ENCODE peak calls at places on chromosomes 7 and 10, in seven cellular contexts. One of them, this sample, is unnamed.

GRCh38 chr7:148863324-148863723 is 20.8 kb downstream of the EZH2 start:
- DNase-seq in HTR-8/SVneo: no peak
- DNase-seq in activated effector memory CD4-positive, alpha-beta T cell treated with Interleukin-2 at 50 U/mL for 16 hours: no peak
- DNase-seq in activated T-helper 1 cell treated with anti-CD3 and anti-CD28 coated beads, Interleukin-12 subunit alpha, Interleukin-12 subunit beta, Interleukin-2, Interleukin-4 antibody, amounts not matched to agents 30 ng/mL and 10 ng/mL and 1 ng/mL, durations not matched to agents 14 hours and 24 hours and 36 hours: no peak
- DNase-seq in iPS-NIHi11: no peak
- DNase-seq in PC-9: no peak
- DNase-seq in ovary: no peak
- DNase-seq in this sample: no peak

GRCh38 chr7:15891151-15891842 is 204.8 kb upstream of the MEOX2 start:
- DNase-seq in HTR-8/SVneo: peak
- DNase-seq in activated effector memory CD4-positive, alpha-beta T cell treated with Interleukin-2 at 50 U/mL for 16 hours: no peak
- DNase-seq in activated T-helper 1 cell treated with anti-CD3 and anti-CD28 coated beads, Interleukin-12 subunit alpha, Interleukin-12 subunit beta, Interleukin-2, Interleukin-4 antibody, amounts not matched to agents 30 ng/mL and 10 ng/mL and 1 ng/mL, durations not matched to agents 14 hours and 24 hours and 36 hours: no peak
- DNase-seq in iPS-NIHi11: peak
- DNase-seq in PC-9: no peak
- DNase-seq in ovary: no peak
- DNase-seq in this sample: no peak

GRCh38 chr7:10225265-10225664 is 748.4 kb upstream of the PHF14 start:
- DNase-seq in HTR-8/SVneo: no peak
- DNase-seq in activated effector memory CD4-positive, alpha-beta T cell treated with Interleukin-2 at 50 U/mL for 16 hours: no peak
- DNase-seq in activated T-helper 1 cell treated with anti-CD3 and anti-CD28 coated beads, Interleukin-12 subunit alpha, Interleukin-12 subunit beta, Interleukin-2, Interleukin-4 antibody, amounts not matched to agents 30 ng/mL and 10 ng/mL and 1 ng/mL, durations not matched to agents 14 hours and 24 hours and 36 hours: no peak
- DNase-seq in iPS-NIHi11: no peak
- DNase-seq in PC-9: no peak
- DNase-seq in ovary: no peak
- DNase-seq in this sample: no peak

GRCh38 chr7:36448781-36449379 is 59.2 kb downstream of the ANLN start:
- DNase-seq in HTR-8/SVneo: no peak
- DNase-seq in activated effector memory CD4-positive, alpha-beta T cell treated with Interleukin-2 at 50 U/mL for 16 hours: no peak
- DNase-seq in activated T-helper 1 cell treated with anti-CD3 and anti-CD28 coated beads, Interleukin-12 subunit alpha, Interleukin-12 subunit beta, Interleukin-2, Interleukin-4 antibody, amounts not matched to agents 30 ng/mL and 10 ng/mL and 1 ng/mL, durations not matched to agents 14 hours and 24 hours and 36 hours: no peak
- DNase-seq in iPS-NIHi11: no peak
- DNase-seq in PC-9: no peak
- DNase-seq in ovary: no peak
- DNase-seq in this sample: no peak

GRCh38 chr7:140155428-140155827 is 21.4 kb downstream of the KDM7A start:
- DNase-seq in HTR-8/SVneo: no peak
- DNase-seq in activated effector memory CD4-positive, alpha-beta T cell treated with Interleukin-2 at 50 U/mL for 16 hours: no peak
- DNase-seq in activated T-helper 1 cell treated with anti-CD3 and anti-CD28 coated beads, Interleukin-12 subunit alpha, Interleukin-12 subunit beta, Interleukin-2, Interleukin-4 antibody, amounts not matched to agents 30 ng/mL and 10 ng/mL and 1 ng/mL, durations not matched to agents 14 hours and 24 hours and 36 hours: no peak
- DNase-seq in iPS-NIHi11: no peak
- DNase-seq in PC-9: no peak
- DNase-seq in ovary: no peak
- DNase-seq in this sample: no peak

GRCh38 chr7:118288098-118288497 is 63.6 kb downstream of the ANKRD7 start:
- DNase-seq in HTR-8/SVneo: no peak
- DNase-seq in activated effector memory CD4-positive, alpha-beta T cell treated with Interleukin-2 at 50 U/mL for 16 hours: no peak
- DNase-seq in activated T-helper 1 cell treated with anti-CD3 and anti-CD28 coated beads, Interleukin-12 subunit alpha, Interleukin-12 subunit beta, Interleukin-2, Interleukin-4 antibody, amounts not matched to agents 30 ng/mL and 10 ng/mL and 1 ng/mL, durations not matched to agents 14 hours and 24 hours and 36 hours: peak
- DNase-seq in iPS-NIHi11: no peak
- DNase-seq in PC-9: no peak
- DNase-seq in ovary: no peak
- DNase-seq in this sample: no peak

GRCh38 chr10:131891929-131892816 is 8.6 kb upstream of the PPP2R2D start:
- DNase-seq in HTR-8/SVneo: no peak
- DNase-seq in activated effector memory CD4-positive, alpha-beta T cell treated with Interleukin-2 at 50 U/mL for 16 hours: no peak
- DNase-seq in activated T-helper 1 cell treated with anti-CD3 and anti-CD28 coated beads, Interleukin-12 subunit alpha, Interleukin-12 subunit beta, Interleukin-2, Interleukin-4 antibody, amounts not matched to agents 30 ng/mL and 10 ng/mL and 1 ng/mL, durations not matched to agents 14 hours and 24 hours and 36 hours: no peak
- DNase-seq in iPS-NIHi11: no peak
- DNase-seq in PC-9: no peak
- DNase-seq in ovary: peak
- DNase-seq in this sample: no peak

GRCh38 chr10:75475470-75476182 is 44.2 kb downstream of the LRMDA start:
- DNase-seq in HTR-8/SVneo: no peak
- DNase-seq in activated effector memory CD4-positive, alpha-beta T cell treated with Interleukin-2 at 50 U/mL for 16 hours: no peak
- DNase-seq in activated T-helper 1 cell treated with anti-CD3 and anti-CD28 coated beads, Interleukin-12 subunit alpha, Interleukin-12 subunit beta, Interleukin-2, Interleukin-4 antibody, amounts not matched to agents 30 ng/mL and 10 ng/mL and 1 ng/mL, durations not matched to agents 14 hours and 24 hours and 36 hours: no peak
- DNase-seq in iPS-NIHi11: no peak
- DNase-seq in PC-9: no peak
- DNase-seq in ovary: no peak
- DNase-seq in this sample: no peak

GRCh38 chr10:96275685-96276418 is 4.5 kb upstream of the BLNK start:
- DNase-seq in HTR-8/SVneo: no peak
- DNase-seq in activated effector memory CD4-positive, alpha-beta T cell treated with Interleukin-2 at 50 U/mL for 16 hours: no peak
- DNase-seq in activated T-helper 1 cell treated with anti-CD3 and anti-CD28 coated beads, Interleukin-12 subunit alpha, Interleukin-12 subunit beta, Interleukin-2, Interleukin-4 antibody, amounts not matched to agents 30 ng/mL and 10 ng/mL and 1 ng/mL, durations not matched to agents 14 hours and 24 hours and 36 hours: no peak
- DNase-seq in iPS-NIHi11: no peak
- DNase-seq in PC-9: no peak
- DNase-seq in ovary: no peak
- DNase-seq in this sample: no peak

GRCh38 chr10:95374597-95375209 is 83.9 kb upstream of the PDLIM1 start:
- DNase-seq in HTR-8/SVneo: peak
- DNase-seq in activated effector memory CD4-positive, alpha-beta T cell treated with Interleukin-2 at 50 U/mL for 16 hours: no peak
- DNase-seq in activated T-helper 1 cell treated with anti-CD3 and anti-CD28 coated beads, Interleukin-12 subunit alpha, Interleukin-12 subunit beta, Interleukin-2, Interleukin-4 antibody, amounts not matched to agents 30 ng/mL and 10 ng/mL and 1 ng/mL, durations not matched to agents 14 hours and 24 hours and 36 hours: peak
- DNase-seq in iPS-NIHi11: peak
- DNase-seq in PC-9: peak
- DNase-seq in ovary: peak
- DNase-seq in this sample: peak

GRCh38 chr10:77625379-77625778 is 12.2 kb downstream of the KCNMA1 start:
- DNase-seq in HTR-8/SVneo: no peak
- DNase-seq in activated effector memory CD4-positive, alpha-beta T cell treated with Interleukin-2 at 50 U/mL for 16 hours: no peak
- DNase-seq in activated T-helper 1 cell treated with anti-CD3 and anti-CD28 coated beads, Interleukin-12 subunit alpha, Interleukin-12 subunit beta, Interleukin-2, Interleukin-4 antibody, amounts not matched to agents 30 ng/mL and 10 ng/mL and 1 ng/mL, durations not matched to agents 14 hours and 24 hours and 36 hours: no peak
- DNase-seq in iPS-NIHi11: no peak
- DNase-seq in PC-9: no peak
- DNase-seq in ovary: no peak
- DNase-seq in this sample: no peak

GRCh38 chr10:103715430-103715829 is 139.9 kb downstream of the SH3PXD2A start:
- DNase-seq in HTR-8/SVneo: no peak
- DNase-seq in activated effector memory CD4-positive, alpha-beta T cell treated with Interleukin-2 at 50 U/mL for 16 hours: no peak
- DNase-seq in activated T-helper 1 cell treated with anti-CD3 and anti-CD28 coated beads, Interleukin-12 subunit alpha, Interleukin-12 subunit beta, Interleukin-2, Interleukin-4 antibody, amounts not matched to agents 30 ng/mL and 10 ng/mL and 1 ng/mL, durations not matched to agents 14 hours and 24 hours and 36 hours: no peak
- DNase-seq in iPS-NIHi11: no peak
- DNase-seq in PC-9: no peak
- DNase-seq in ovary: no peak
- DNase-seq in this sample: no peak

GRCh38 chr7:156061689-156062255 is 249.5 kb upstream of the SHH start:
- DNase-seq in HTR-8/SVneo: no peak
- DNase-seq in activated effector memory CD4-positive, alpha-beta T cell treated with Interleukin-2 at 50 U/mL for 16 hours: no peak
- DNase-seq in activated T-helper 1 cell treated with anti-CD3 and anti-CD28 coated beads, Interleukin-12 subunit alpha, Interleukin-12 subunit beta, Interleukin-2, Interleukin-4 antibody, amounts not matched to agents 30 ng/mL and 10 ng/mL and 1 ng/mL, durations not matched to agents 14 hours and 24 hours and 36 hours: no peak
- DNase-seq in iPS-NIHi11: no peak
- DNase-seq in PC-9: no peak
- DNase-seq in ovary: no peak
- DNase-seq in this sample: no peak

GRCh38 chr7:30815016-30815854 is 44.0 kb downstream of the MINDY4 start:
- DNase-seq in HTR-8/SVneo: no peak
- DNase-seq in activated effector memory CD4-positive, alpha-beta T cell treated with Interleukin-2 at 50 U/mL for 16 hours: no peak
- DNase-seq in activated T-helper 1 cell treated with anti-CD3 and anti-CD28 coated beads, Interleukin-12 subunit alpha, Interleukin-12 subunit beta, Interleukin-2, Interleukin-4 antibody, amounts not matched to agents 30 ng/mL and 10 ng/mL and 1 ng/mL, durations not matched to agents 14 hours and 24 hours and 36 hours: no peak
- DNase-seq in iPS-NIHi11: no peak
- DNase-seq in PC-9: no peak
- DNase-seq in ovary: no peak
- DNase-seq in this sample: no peak

GRCh38 chr7:133796778-133797177 is 330.4 kb upstream of the LRGUK start:
- DNase-seq in HTR-8/SVneo: no peak
- DNase-seq in activated effector memory CD4-positive, alpha-beta T cell treated with Interleukin-2 at 50 U/mL for 16 hours: no peak
- DNase-seq in activated T-helper 1 cell treated with anti-CD3 and anti-CD28 coated beads, Interleukin-12 subunit alpha, Interleukin-12 subunit beta, Interleukin-2, Interleukin-4 antibody, amounts not matched to agents 30 ng/mL and 10 ng/mL and 1 ng/mL, durations not matched to agents 14 hours and 24 hours and 36 hours: no peak
- DNase-seq in iPS-NIHi11: no peak
- DNase-seq in PC-9: no peak
- DNase-seq in ovary: no peak
- DNase-seq in this sample: no peak

GRCh38 chr10:133311570-133311969 is 2.9 kb downstream of the ZNF511 start:
- DNase-seq in HTR-8/SVneo: no peak
- DNase-seq in activated effector memory CD4-positive, alpha-beta T cell treated with Interleukin-2 at 50 U/mL for 16 hours: no peak
- DNase-seq in activated T-helper 1 cell treated with anti-CD3 and anti-CD28 coated beads, Interleukin-12 subunit alpha, Interleukin-12 subunit beta, Interleukin-2, Interleukin-4 antibody, amounts not matched to agents 30 ng/mL and 10 ng/mL and 1 ng/mL, durations not matched to agents 14 hours and 24 hours and 36 hours: no peak
- DNase-seq in iPS-NIHi11: no peak
- DNase-seq in PC-9: no peak
- DNase-seq in ovary: no peak
- DNase-seq in this sample: no peak

GRCh38 chr10:103696411-103697145 is 158.8 kb downstream of the SH3PXD2A start:
- DNase-seq in HTR-8/SVneo: peak
- DNase-seq in activated effector memory CD4-positive, alpha-beta T cell treated with Interleukin-2 at 50 U/mL for 16 hours: peak
- DNase-seq in activated T-helper 1 cell treated with anti-CD3 and anti-CD28 coated beads, Interleukin-12 subunit alpha, Interleukin-12 subunit beta, Interleukin-2, Interleukin-4 antibody, amounts not matched to agents 30 ng/mL and 10 ng/mL and 1 ng/mL, durations not matched to agents 14 hours and 24 hours and 36 hours: peak
- DNase-seq in iPS-NIHi11: peak
- DNase-seq in PC-9: peak
- DNase-seq in ovary: no peak
- DNase-seq in this sample: peak

GRCh38 chr10:67599597-67599996 is 96.4 kb downstream of the CTNNA3 start:
- DNase-seq in HTR-8/SVneo: no peak
- DNase-seq in activated effector memory CD4-positive, alpha-beta T cell treated with Interleukin-2 at 50 U/mL for 16 hours: no peak
- DNase-seq in activated T-helper 1 cell treated with anti-CD3 and anti-CD28 coated beads, Interleukin-12 subunit alpha, Interleukin-12 subunit beta, Interleukin-2, Interleukin-4 antibody, amounts not matched to agents 30 ng/mL and 10 ng/mL and 1 ng/mL, durations not matched to agents 14 hours and 24 hours and 36 hours: no peak
- DNase-seq in iPS-NIHi11: no peak
- DNase-seq in PC-9: no peak
- DNase-seq in ovary: no peak
- DNase-seq in this sample: no peak

GRCh38 chr7:910441-910861 is 34.1 kb downstream of the GET4 start:
- DNase-seq in HTR-8/SVneo: no peak
- DNase-seq in activated effector memory CD4-positive, alpha-beta T cell treated with Interleukin-2 at 50 U/mL for 16 hours: no peak
- DNase-seq in activated T-helper 1 cell treated with anti-CD3 and anti-CD28 coated beads, Interleukin-12 subunit alpha, Interleukin-12 subunit beta, Interleukin-2, Interleukin-4 antibody, amounts not matched to agents 30 ng/mL and 10 ng/mL and 1 ng/mL, durations not matched to agents 14 hours and 24 hours and 36 hours: no peak
- DNase-seq in iPS-NIHi11: no peak
- DNase-seq in PC-9: no peak
- DNase-seq in ovary: no peak
- DNase-seq in this sample: no peak

This sample was measured in 8988T.